ENCODE peak calls at places on chromosomes 7 and 10, in seven cellular contexts. One of them, this sample, is unnamed.

GRCh38 chr7:42262907-42263466 is 26.0 kb upstream of the GLI3 start:
- DNase-seq in CD8-positive, alpha-beta T cell: no peak
- DNase-seq in RPMI7951: peak
- DNase-seq in GM23338: peak
- DNase-seq in NCI-H524: peak
- DNase-seq in OCI-LY7: no peak
- DNase-seq in nephron progenitor cell: peak
- DNase-seq in this sample: peak

GRCh38 chr10:103683851-103684250 is 171.5 kb downstream of the SH3PXD2A start:
- DNase-seq in CD8-positive, alpha-beta T cell: no peak
- DNase-seq in RPMI7951: no peak
- DNase-seq in GM23338: no peak
- DNase-seq in NCI-H524: no peak
- DNase-seq in OCI-LY7: no peak
- DNase-seq in nephron progenitor cell: no peak
- DNase-seq in this sample: no peak

GRCh38 chr10:11517150-11517549 is 94.3 kb downstream of the USP6NL start:
- DNase-seq in CD8-positive, alpha-beta T cell: no peak
- DNase-seq in RPMI7951: no peak
- DNase-seq in GM23338: no peak
- DNase-seq in NCI-H524: no peak
- DNase-seq in OCI-LY7: no peak
- DNase-seq in nephron progenitor cell: no peak
- DNase-seq in this sample: no peak

GRCh38 chr10:73126343-73126742 is 16.1 kb downstream of the NUDT13 start:
- DNase-seq in CD8-positive, alpha-beta T cell: no peak
- DNase-seq in RPMI7951: no peak
- DNase-seq in GM23338: no peak
- DNase-seq in NCI-H524: no peak
- DNase-seq in OCI-LY7: no peak
- DNase-seq in nephron progenitor cell: no peak
- DNase-seq in this sample: no peak

GRCh38 chr10:778626-779330 is 89.3 kb upstream of the DIP2C start:
- DNase-seq in CD8-positive, alpha-beta T cell: no peak
- DNase-seq in RPMI7951: no peak
- DNase-seq in GM23338: no peak
- DNase-seq in NCI-H524: no peak
- DNase-seq in OCI-LY7: no peak
- DNase-seq in nephron progenitor cell: no peak
- DNase-seq in this sample: peak

GRCh38 chr7:129525225-129525862 is 23.0 kb downstream of the SMKR1 start:
- DNase-seq in CD8-positive, alpha-beta T cell: no peak
- DNase-seq in RPMI7951: no peak
- DNase-seq in GM23338: no peak
- DNase-seq in NCI-H524: no peak
- DNase-seq in OCI-LY7: no peak
- DNase-seq in nephron progenitor cell: no peak
- DNase-seq in this sample: no peak

GRCh38 chr10:100654835-100655759 is 90.3 kb upstream of the PAX2 start:
- DNase-seq in CD8-positive, alpha-beta T cell: peak
- DNase-seq in RPMI7951: no peak
- DNase-seq in GM23338: peak
- DNase-seq in NCI-H524: no peak
- DNase-seq in OCI-LY7: no peak
- DNase-seq in nephron progenitor cell: peak
- DNase-seq in this sample: peak

GRCh38 chr7:107014381-107015023 is 30.0 kb upstream of the PRKAR2B start:
- DNase-seq in CD8-positive, alpha-beta T cell: no peak
- DNase-seq in RPMI7951: peak
- DNase-seq in GM23338: peak
- DNase-seq in NCI-H524: no peak
- DNase-seq in OCI-LY7: no peak
- DNase-seq in nephron progenitor cell: no peak
- DNase-seq in this sample: peak

GRCh38 chr10:22554481-22555182 is 159.7 kb downstream of the PIP4K2A start:
- DNase-seq in CD8-positive, alpha-beta T cell: no peak
- DNase-seq in RPMI7951: no peak
- DNase-seq in GM23338: no peak
- DNase-seq in NCI-H524: no peak
- DNase-seq in OCI-LY7: no peak
- DNase-seq in nephron progenitor cell: peak
- DNase-seq in this sample: no peak

GRCh38 chr10:104824378-104825006 is 183.4 kb downstream of the SORCS3 start:
- DNase-seq in CD8-positive, alpha-beta T cell: no peak
- DNase-seq in RPMI7951: peak
- DNase-seq in GM23338: peak
- DNase-seq in NCI-H524: no peak
- DNase-seq in OCI-LY7: peak
- DNase-seq in nephron progenitor cell: peak
- DNase-seq in this sample: no peak

GRCh38 chr7:39880556-39880955 is 69.5 kb upstream of the CDK13 start:
- DNase-seq in CD8-positive, alpha-beta T cell: no peak
- DNase-seq in RPMI7951: no peak
- DNase-seq in GM23338: no peak
- DNase-seq in NCI-H524: no peak
- DNase-seq in OCI-LY7: no peak
- DNase-seq in nephron progenitor cell: no peak
- DNase-seq in this sample: no peak

This sample was measured in Daoy.